ENCODE peak calls at places on chromosomes 13 and 19, in five cellular contexts. R is dorsolateral prefrontal cortex; Y is PC-3; T is CD8-positive, alpha-beta memory T cell; I is right cardiac atrium. B is an unnamed sample. For H3K27me3, the result is how much of the 10 kb centered on the place peaks cover.

GRCh38 chr13:42753697-42754096 is 27.7 kb upstream of the FAM216B start:
- DNase-seq in R (no peak), I (no peak), T (no peak), Y (no peak), B (no peak)

GRCh38 chr13:34250151-34250550 is 432.2 kb downstream of the RFC3 start:
- DNase-seq in Y (no peak), T (no peak), I (no peak), R (no peak), B (no peak)

GRCh38 chr13:101727118-101727517 is 274.6 kb downstream of the ITGBL1 start:
- DNase-seq in R (no peak), Y (no peak), I (no peak), T (no peak), B (no peak)

GRCh38 chr19:40610396-40611064 is 9.4 kb downstream of the LTBP4 start:
- DNase-seq in Y (no peak), I (peak), T (peak), R (peak), B (peak)

GRCh38 chr19:40768936-40769335 is 6.4 kb upstream of the MIA start:
- DNase-seq in Y (no peak), T (no peak), I (peak), R (no peak), B (no peak)

GRCh38 chr19:31583148-31583547 is 233.9 kb upstream of the TSHZ3 start:
- DNase-seq in I (no peak), T (no peak), Y (no peak), R (no peak), B (no peak)

GRCh38 chr19:677201-677600 is 1.0 kb downstream of the FSTL3 start:
- DNase-seq in Y (peak), T (no peak), R (no peak), I (peak), B (peak)

GRCh38 chr13:106156468-106156867 is 379.0 kb downstream of the EFNB2 start:
- DNase-seq in Y (peak), R (no peak), I (no peak), T (no peak), B (no peak)

GRCh38 chr19:5062195-5062594 is 93.3 kb downstream of the KDM4B start:
- DNase-seq in Y (no peak), R (no peak), I (peak), T (no peak), B (no peak)

GRCh38 chr13:93217701-93218100 is 8.9 kb upstream of the GPC6 start:
- DNase-seq in R (no peak), I (no peak), Y (no peak), T (no peak), B (no peak)

GRCh38 chr13:108929532-108929931 is 300.1 kb downstream of the MYO16 start:
- DNase-seq in R (no peak), I (no peak), Y (peak), T (no peak), B (no peak)

GRCh38 chr13:109790951-109791605 is 4.7 kb upstream of the IRS2 start:
- DNase-seq in R (peak), Y (peak), T (peak), I (no peak), B (no peak)

GRCh38 chr13:32600891-32601290 is 14.6 kb downstream of the PDS5B start:
- DNase-seq in Y (no peak), T (no peak), I (no peak), R (no peak), B (no peak)

GRCh38 chr13:98739023-98739422 is 13.4 kb downstream of the SLC15A1 start:
- DNase-seq in R (no peak), T (no peak), Y (no peak), I (no peak), B (no peak)

GRCh38 chr13:99404005-99404755 is 97.0 kb upstream of the GPR183 start:
- DNase-seq in R (no peak), Y (peak), T (no peak), I (no peak), B (no peak)

GRCh38 chr13:100230813-100231575 is 142.1 kb downstream of the PCCA start:
- DNase-seq in T (peak), Y (no peak), R (no peak), I (no peak), B (no peak)

GRCh38 chr13:44401577-44401976 is 28.0 kb downstream of the SERP2 start:
- DNase-seq in T (no peak), Y (no peak), R (no peak), I (no peak), B (no peak)

GRCh38 chr13:74450976-74451375 is 316.8 kb upstream of the KLF12 start:
- DNase-seq in T (no peak), Y (no peak), I (no peak), R (no peak), B (no peak)

GRCh38 chr19:46660601-46661019 is 372 bp downstream of the DACT3 start:
- DNase-seq in I (no peak), T (no peak), R (no peak), Y (no peak), B (peak)

GRCh38 chr13:24670927-24671326 is 9.3 kb upstream of the ATP12A start:
- DNase-seq in I (no peak), R (no peak), T (no peak), Y (peak), B (no peak)

GRCh38 chr19:35216833-35217707 is 11.5 kb downstream of the FAM187B start:
- DNase-seq in Y (peak), I (no peak), R (no peak), T (peak), B (no peak)

GRCh38 chr13:79736356-79736755 is 255.4 kb downstream of the NDFIP2 start:
- DNase-seq in R (no peak), I (no peak), T (no peak), Y (peak), B (no peak)

GRCh38 chr13:53343345-53343744 is 314.7 kb downstream of the OLFM4 start:
- DNase-seq in T (no peak), Y (no peak), R (no peak), I (no peak), B (no peak)

GRCh38 chr13:50187352-50188029 is 172.2 kb downstream of the KCNRG start:
- DNase-seq in T (no peak), I (no peak), Y (no peak), R (no peak), B (no peak)

GRCh38 chr13:48615017-48615416 is 38.7 kb upstream of the CYSLTR2 start:
- DNase-seq in R (no peak), I (no peak), T (no peak), Y (no peak), B (no peak)

GRCh38 chr13:26132756-26133155 is 80.9 kb upstream of the SHISA2 start:
- DNase-seq in R (no peak), I (no peak), T (no peak), Y (peak), B (no peak)

GRCh38 chr13:47826481-47826880 is 174.6 kb downstream of the SUCLA2 start:
- DNase-seq in R (no peak), I (no peak), Y (no peak), T (no peak), B (no peak)

GRCh38 chr19:2806736-2807378 is 12.8 kb upstream of the ZNF554 start:
- DNase-seq in R (no peak), Y (no peak), I (no peak), T (no peak), B (no peak)

GRCh38 chr13:73245271-73245670 is 186.5 kb downstream of the KLF5 start:
- DNase-seq in R (no peak), Y (no peak), T (no peak), I (no peak), B (no peak)

GRCh38 chr13:95553614-95554385 is 1.3 kb downstream of the CLDN10 start:
- DNase-seq in Y (peak), R (no peak), I (no peak), T (no peak), B (no peak)

GRCh38 chr13:27617801-27618411 is 2.4 kb downstream of the LNX2 start:
- DNase-seq in I (no peak), R (no peak), Y (peak), T (no peak), B (no peak)

GRCh38 chr13:51453959-51454703 is 1.3 kb upstream of the INTS6 start:
- DNase-seq in T (no peak), Y (peak), R (no peak), I (no peak), B (peak)

GRCh38 chr13:112822851-112823250 is 133.0 kb downstream of the ATP11A start:
- DNase-seq in R (no peak), Y (no peak), T (no peak), I (no peak), B (no peak)

GRCh38 chr13:52599037-52599852 is 43.0 kb upstream of the HNRNPA1L2 start:
- DNase-seq in Y (no peak), T (no peak), I (no peak), R (no peak), B (no peak)

GRCh38 chr13:46519177-46519576 is 33.8 kb upstream of the LRCH1 start:
- DNase-seq in I (no peak), Y (no peak), T (no peak), R (no peak), B (no peak)

GRCh38 chr19:44605547-44605946 is 7.8 kb upstream of the IGSF23 start:
- DNase-seq in Y (no peak), R (no peak), I (no peak), T (no peak), B (no peak)
- H3K4me3 ChIP-seq in Y (no peak), R (no peak), I (no peak), T (no peak), B (no peak)

DNA sequence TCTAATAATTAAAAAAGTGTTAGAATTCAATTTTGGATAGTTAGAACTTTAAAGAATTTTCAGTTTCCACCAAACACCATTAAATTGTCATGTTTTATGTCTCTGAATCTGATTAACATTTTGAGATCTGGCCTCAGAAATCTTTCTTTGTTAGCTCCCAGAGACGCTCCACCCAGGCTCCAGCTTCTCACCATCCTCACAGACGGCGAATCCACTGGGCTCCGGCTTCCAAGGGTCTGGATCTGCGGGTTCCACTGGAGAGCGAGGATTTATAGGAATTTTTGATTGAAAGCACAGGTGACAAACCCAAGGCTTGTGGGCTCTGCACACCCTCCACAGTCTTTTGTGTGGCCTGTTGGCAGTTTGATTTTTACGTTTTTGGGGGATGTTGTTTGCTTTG is 160.6 kb downstream of the URI1 start:
- DNase-seq in T (no peak), I (no peak), Y (no peak), R (no peak), B (no peak)
- H3K27me3 ChIP-seq in T (under half), I (under half), Y (under half), R (under half), B (under half)

GRCh38 chr19:17077447-17078028 is 2.0 kb downstream of the MYO9B start:
- DNase-seq in I (peak), R (no peak), T (no peak), Y (no peak), B (no peak)

GRCh38 chr19:17078920-17079709 is 3.5 kb downstream of the MYO9B start:
- DNase-seq in Y (no peak), I (peak), R (peak), T (no peak), B (no peak)

GRCh38 chr19:17076539-17076919 is 952 bp downstream of the MYO9B start:
- DNase-seq in I (no peak), Y (peak), R (no peak), T (peak), B (no peak)

GRCh38 chr19:17079710-17080440 is 4.3 kb downstream of the MYO9B start:
- DNase-seq in T (no peak), R (peak), Y (peak), I (peak), B (peak)

DNA sequence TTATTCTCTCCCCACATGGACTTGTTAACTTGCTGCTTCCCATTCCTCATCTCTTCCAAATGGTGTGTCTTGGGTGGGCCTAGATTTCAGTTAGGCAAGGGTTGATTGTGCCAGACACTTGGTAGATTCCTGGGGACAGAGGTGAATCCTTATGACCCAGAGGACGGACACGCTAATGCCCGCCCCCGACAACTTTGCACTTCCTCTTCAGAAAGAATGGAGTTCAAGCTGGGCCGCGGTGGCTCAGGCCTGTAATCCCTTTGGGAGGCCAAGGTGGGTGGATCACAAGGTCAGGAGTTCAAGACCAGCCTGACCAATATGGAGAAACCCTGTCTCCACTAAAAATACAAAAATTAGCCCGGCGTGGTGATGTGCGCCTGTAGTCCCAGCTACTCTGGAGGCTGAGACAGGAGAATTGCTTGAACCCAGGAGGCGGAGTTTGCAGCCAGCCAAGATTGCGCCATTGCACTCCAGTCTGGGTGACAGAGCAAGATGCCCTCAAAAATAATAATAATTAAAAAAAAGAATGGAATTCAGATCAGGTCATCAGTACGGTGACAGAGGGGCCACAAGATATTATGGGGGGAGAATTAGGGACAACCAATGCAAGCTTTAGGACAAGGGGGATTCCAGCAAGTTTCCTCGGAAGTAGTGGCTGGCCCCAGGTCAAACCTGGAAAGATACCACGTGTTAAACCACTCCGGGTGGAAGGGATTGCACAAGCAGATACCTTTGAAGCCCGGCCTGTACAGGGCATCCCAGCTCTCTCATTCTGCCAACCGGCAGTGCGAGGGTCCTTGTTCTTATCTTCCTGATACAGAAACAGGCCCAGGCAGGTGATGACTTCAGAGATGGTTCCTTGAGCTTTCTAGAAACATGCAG is 2.7 kb downstream of the MYO9B start:
- DNase-seq in T (no peak), I (peak), Y (no peak), R (no peak), B (no peak)
- H3K27ac ChIP-seq in T (no peak), I (no peak), Y (peak), R (peak), B (peak)

DNA sequence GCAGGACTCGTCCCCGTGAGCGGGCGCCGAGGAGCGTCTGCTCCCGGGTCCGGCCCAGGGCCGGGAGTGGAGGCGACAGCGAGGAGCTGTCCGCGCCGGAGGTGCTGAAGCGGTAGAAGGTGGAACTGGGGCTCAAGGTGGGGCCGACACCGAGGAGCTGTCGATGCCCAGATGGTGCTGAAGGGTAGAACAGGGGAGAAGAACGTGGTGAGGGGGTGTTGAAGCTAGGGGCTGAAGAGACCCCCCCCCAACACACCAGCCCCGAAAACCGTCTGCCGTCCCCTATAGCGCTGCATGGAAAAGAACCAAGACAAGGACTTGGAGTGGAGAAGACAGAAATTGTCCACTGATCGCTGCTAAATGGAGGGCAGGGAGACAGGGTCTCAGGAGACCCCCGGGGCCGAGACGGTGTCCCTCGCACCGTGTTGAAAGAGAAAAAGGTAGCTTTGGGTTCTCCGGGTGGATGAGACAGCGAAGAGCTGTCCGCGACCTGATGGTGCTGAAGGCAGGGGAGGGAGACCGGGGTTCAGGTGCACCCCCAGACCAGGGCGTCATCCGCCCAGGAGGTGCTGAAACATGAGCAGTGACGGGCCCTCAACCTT is 7.1 kb upstream of the PDE4C start:
- DNase-seq in I (peak), T (peak), Y (peak), R (no peak), B (no peak)
- H3K4me3 ChIP-seq in I (no peak), T (no peak), Y (no peak), R (peak), B (no peak)

B was measured in left ventricle myocardium inferior.